ENCODE peak calls at places on chromosomes 6 and 20, in seven cellular contexts. A is activated naive CD8-positive, alpha-beta T cell treated with anti-CD3 and anti-CD28 coated beads, Interleukin-2, amount 50 U/mL, for 24 hours; B is stimulated activated CD8-positive, alpha-beta memory T cell treated with anti-CD3 and anti-CD28 coated beads, Interleukin-15, amount 100 ng/mL, for 24 hours; Q is anterior cingulate cortex; P is activated T-cell treated with anti-CD3 and anti-CD28 coated beads, Interleukin-2, amount 50 U/mL, for 4 hours; J is H54; N is NT2/D1. M is an unnamed sample.
A peak's percentile ranks its signal among the peaks of the same experiment; 100 is the strongest.

GRCh38 chr6:137712587-137712986 is 154.5 kb upstream of the TNFAIP3 start:
- DNase-seq in A (no peak), B (no peak), Q (no peak), P (no peak), J (no peak), N (no peak), M (no peak)

GRCh38 chr20:38272398-38272797 is 11.9 kb upstream of the KIAA1755 start:
- DNase-seq in A (no peak), B (no peak), Q (no peak), P (no peak), J (no peak), N (no peak), M (no peak)

GRCh38 chr6:13853871-13854270 is 39.5 kb upstream of the MCUR1 start:
- DNase-seq in A (no peak), B (no peak), Q (no peak), P (no peak), J (no peak), N (no peak), M (no peak)

GRCh38 chr20:37986063-37986858 is 47.0 kb downstream of the TTI1 start:
- DNase-seq in A (no peak), B (no peak), Q (no peak), P (no peak), J (no peak), N (no peak), M (no peak)

GRCh38 chr20:34704177-34705007 is at the start of gene TP53INP2:
- DNase-seq in A (peak; percentile 82), B (peak; percentile 42), Q (peak; percentile 86), P (peak; percentile 84), J (peak; percentile 83), N (peak; percentile 74), M (peak; percentile 57)

GRCh38 chr6:151179321-151179720 is 60.4 kb upstream of the AKAP12 start:
- DNase-seq in A (no peak), B (no peak), Q (no peak), P (no peak), J (no peak), N (no peak), M (peak; percentile 68)

GRCh38 chr6:1131285-1132079 is 180.4 kb upstream of the FOXQ1 start:
- DNase-seq in A (no peak), B (no peak), Q (no peak), P (no peak), J (no peak), N (no peak), M (peak; percentile 88)

GRCh38 chr20:56343861-56344381 is 14.9 kb upstream of the FAM210B start:
- DNase-seq in A (peak; percentile 63), B (no peak), Q (peak; percentile 15), P (peak; percentile 14), J (no peak), N (peak; percentile 84), M (no peak)

GRCh38 chr6:117481926-117482239 is 591 bp upstream of the DCBLD1 start:
- DNase-seq in A (no peak), B (no peak), Q (no peak), P (no peak), J (no peak), N (no peak), M (no peak)

GRCh38 chr20:41203660-41204059 is 66.3 kb downstream of the PLCG1 start:
- DNase-seq in A (no peak), B (no peak), Q (no peak), P (no peak), J (no peak), N (no peak), M (no peak)

GRCh38 chr6:83461438-83461837 is 30.6 kb upstream of the ME1 start:
- DNase-seq in A (no peak), B (no peak), Q (no peak), P (no peak), J (no peak), N (no peak), M (no peak)

GRCh38 chr20:43846516-43846905 is 68.1 kb upstream of the TOX2 start:
- DNase-seq in A (no peak), B (no peak), Q (no peak), P (no peak), J (no peak), N (no peak), M (no peak)

GRCh38 chr6:89254569-89254968 is 37.4 kb upstream of the GABRR1 start:
- DNase-seq in A (no peak), B (no peak), Q (no peak), P (no peak), J (no peak), N (no peak), M (no peak)

GRCh38 chr6:13643125-13643524 is 28.0 kb downstream of the NOL7 start:
- DNase-seq in A (no peak), B (no peak), Q (no peak), P (no peak), J (no peak), N (no peak), M (no peak)